ENCODE peak calls at places on chromosomes 6 and 20, in six cellular contexts. P is IMR-90, Q is mesenchymal stem cell, T is neuronal stem cell, Z is H9, L is H1. S is an unnamed sample. For H3K4me1, the result is how much of the 10 kb centered on the place peaks cover.

GRCh38 chr20:44695295-44696230 is 19.6 kb upstream of the CCN5 start:
- DNase-seq in L (no peak), P (peak), T (no peak), Z (no peak), Q (peak), S (no peak)

GRCh38 chr6:93418113-93418447 is 1.3 kb downstream of the EPHA7 start:
- DNase-seq in Z (no peak), T (no peak), L (no peak), P (no peak), Q (no peak), S (no peak)

GRCh38 chr6:46651766-46652165 is 852 bp downstream of the CYP39A1 start:
- DNase-seq in L (no peak), P (no peak), Q (peak), T (no peak), Z (no peak), S (no peak)

GRCh38 chr6:134082191-134082590 is 29.8 kb upstream of the SLC2A12 start:
- DNase-seq in Z (no peak), Q (no peak), L (no peak), T (no peak), P (no peak), S (no peak)

GRCh38 chr6:12208190-12208589 is 82.0 kb upstream of the EDN1 start:
- DNase-seq in L (no peak), T (no peak), Q (peak), P (peak), Z (no peak), S (no peak)

GRCh38 chr20:52569201-52569600 is 377.6 kb upstream of the ZFP64 start:
- DNase-seq in Q (peak), P (no peak), L (no peak), T (no peak), Z (no peak), S (no peak)

GRCh38 chr6:34045698-34046097 is 100.2 kb downstream of the GRM4 start:
- DNase-seq in Z (no peak), T (no peak), P (no peak), Q (no peak), L (no peak), S (no peak)

GRCh38 chr6:166304106-166304505 is 4.1 kb downstream of the PRR18 start:
- DNase-seq in P (no peak), L (no peak), Q (no peak), T (no peak), Z (peak), S (no peak)

GRCh38 chr6:136464874-136465273 is 85.3 kb downstream of the MAP7 start:
- DNase-seq in T (no peak), Q (no peak), L (no peak), Z (no peak), P (no peak), S (no peak)

GRCh38 chr20:21019831-21020655 is 86.1 kb downstream of the LINC00237 start:
- DNase-seq in P (no peak), T (peak), Z (no peak), L (peak), Q (no peak), S (no peak)

GRCh38 chr6:87907521-87907920 is 140.1 kb upstream of the SPACA1 start:
- DNase-seq in T (no peak), P (peak), L (no peak), Q (peak), Z (no peak), S (no peak)

GRCh38 chr6:47086051-47086770 is 44.1 kb upstream of the ADGRF1 start:
- DNase-seq in P (no peak), L (no peak), Q (no peak), Z (no peak), T (no peak), S (no peak)

GRCh38 chr20:37223053-37223452 is 38.6 kb downstream of the GHRH start:
- DNase-seq in Z (no peak), P (peak), T (no peak), L (no peak), Q (peak), S (peak)

GRCh38 chr20:37319120-37319717 is 26.7 kb upstream of the SRC start:
- DNase-seq in Z (no peak), T (peak), P (peak), L (no peak), Q (peak), S (peak)

GRCh38 chr20:21510414-21510971 is 3.4 kb downstream of the NKX2-2 start:
- DNase-seq in T (no peak), L (peak), Z (peak), Q (no peak), P (no peak), S (peak)

GRCh38 chr20:1001981-1002681 is at the start of gene RSPO4:
- DNase-seq in L (peak), Z (peak), Q (no peak), T (no peak), P (no peak), S (peak)

GRCh38 chr20:63682384-63683139 is 13.9 kb upstream of the TNFRSF6B start:
- DNase-seq in T (no peak), Z (no peak), L (no peak), P (peak), Q (peak), S (peak)

GRCh38 chr6:125507987-125508655 is 206.4 kb upstream of the HDDC2 start:
- DNase-seq in T (no peak), Q (peak), L (no peak), P (no peak), Z (no peak), S (no peak)

GRCh38 chr20:62708591-62709536 is at the start of gene NTSR1:
- DNase-seq in Z (peak), Q (no peak), L (peak), T (no peak), P (no peak), S (peak)

GRCh38 chr20:38982291-38982690 is 20.1 kb downstream of the DHX35 start:
- DNase-seq in L (no peak), P (peak), Z (no peak), T (no peak), Q (peak), S (no peak)

GRCh38 chr6:91213229-91213901 is 626.5 kb upstream of the MAP3K7 start:
- DNase-seq in Q (no peak), T (no peak), L (no peak), P (no peak), Z (no peak), S (no peak)

GRCh38 chr6:152068622-152069261 is 261.3 kb downstream of the ESR1 start:
- DNase-seq in Q (no peak), L (no peak), P (no peak), Z (no peak), T (no peak), S (no peak)

GRCh38 chr6:38739532-38739931 is 24.4 kb downstream of the DNAH8 start:
- DNase-seq in L (no peak), P (no peak), T (no peak), Q (no peak), Z (no peak), S (no peak)

GRCh38 chr6:36947570-36948351 is 6.8 kb upstream of the PI16 start:
- DNase-seq in P (peak), Z (peak), Q (no peak), T (no peak), L (no peak), S (no peak)

GRCh38 chr20:41101660-41102059 is 35.7 kb upstream of the PLCG1 start:
- DNase-seq in P (no peak), Q (no peak), T (no peak), L (no peak), Z (no peak), S (no peak)

GRCh38 chr6:33082702-33083101 is 6.9 kb downstream of the HLA-DPB1 start:
- DNase-seq in T (no peak), P (peak), L (peak), Z (peak), Q (peak), S (peak)

GRCh38 chr6:107304421-107305025 is 154.8 kb downstream of the PDSS2 start:
- DNase-seq in L (no peak), P (peak), Q (peak), Z (no peak), T (no peak), S (no peak)

GRCh38 chr20:50872562-50873288 is 58.5 kb downstream of the ADNP start:
- DNase-seq in L (no peak), T (no peak), Q (no peak), Z (no peak), P (no peak), S (no peak)

GRCh38 chr6:150119256-150119655 is 23.6 kb upstream of the PPP1R14C start:
- DNase-seq in Q (no peak), L (no peak), Z (no peak), P (no peak), T (no peak), S (no peak)

GRCh38 chr6:11144393-11144829 is 32.9 kb upstream of the ERVFRD-1 start:
- DNase-seq in Q (peak), Z (peak), L (peak), T (peak), P (peak), S (peak)

GRCh38 chr20:61482425-61482887 is 230.4 kb downstream of the CDH4 start:
- DNase-seq in T (no peak), Z (peak), L (no peak), P (no peak), Q (no peak), S (no peak)

GRCh38 chr6:73074175-73074574 is 151.1 kb downstream of the KHDC1L start:
- DNase-seq in Z (no peak), L (no peak), T (no peak), P (peak), Q (no peak), S (no peak)

GRCh38 chr6:11218827-11219826 is 13.3 kb downstream of the NEDD9 start:
- DNase-seq in T (no peak), L (no peak), Z (no peak), P (no peak), Q (no peak), S (no peak)

GRCh38 chr6:134464690-134465411 is 146.9 kb upstream of the SGK1 start:
- DNase-seq in L (no peak), T (no peak), Q (peak), P (peak), Z (no peak), S (peak)

GRCh38 chr6:34525431-34526175 is 30.5 kb downstream of the SPDEF start:
- DNase-seq in P (no peak), Q (no peak), Z (no peak), L (no peak), T (no peak), S (no peak)

GRCh38 chr6:9890893-9891292 is 524.0 kb downstream of the TFAP2A start:
- DNase-seq in Q (no peak), P (no peak), Z (no peak), L (no peak), T (no peak), S (no peak)

GRCh38 chr20:56626367-56627121 is 2.6 kb upstream of the TFAP2C start:
- DNase-seq in Q (peak), Z (peak), L (peak), T (peak), P (no peak), S (peak)
- H2BK120ac ChIP-seq in Q (no peak), Z (no peak), L (no peak), T (no peak), P (no peak), S (no peak)

DNA sequence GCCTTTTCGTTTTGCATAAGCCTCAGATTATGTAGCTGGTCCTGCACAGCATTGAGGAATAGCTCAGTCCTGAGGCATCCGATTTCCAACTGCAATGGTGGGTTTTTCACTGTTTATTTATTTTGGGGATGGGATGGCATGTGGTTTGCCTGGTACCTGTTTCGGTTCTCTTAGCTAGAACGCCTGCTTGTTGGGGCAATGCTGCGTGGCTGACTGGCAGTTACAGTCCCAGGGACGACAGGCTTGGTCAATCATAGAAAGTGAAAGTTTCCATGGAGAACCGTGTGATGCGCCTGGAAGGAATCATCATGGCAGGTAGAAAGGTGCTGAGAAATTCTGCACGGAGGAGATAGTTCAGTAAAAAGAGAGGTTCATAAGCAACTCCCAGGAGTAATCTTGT is 18.3 kb downstream of the ID4 start:
- DNase-seq in Z (no peak), P (no peak), T (no peak), Q (no peak), L (no peak), S (no peak)
- H3K4me1 ChIP-seq in Z (under half), P (under half), T (under half), Q (under half), L (under half), S (under half)

DNA sequence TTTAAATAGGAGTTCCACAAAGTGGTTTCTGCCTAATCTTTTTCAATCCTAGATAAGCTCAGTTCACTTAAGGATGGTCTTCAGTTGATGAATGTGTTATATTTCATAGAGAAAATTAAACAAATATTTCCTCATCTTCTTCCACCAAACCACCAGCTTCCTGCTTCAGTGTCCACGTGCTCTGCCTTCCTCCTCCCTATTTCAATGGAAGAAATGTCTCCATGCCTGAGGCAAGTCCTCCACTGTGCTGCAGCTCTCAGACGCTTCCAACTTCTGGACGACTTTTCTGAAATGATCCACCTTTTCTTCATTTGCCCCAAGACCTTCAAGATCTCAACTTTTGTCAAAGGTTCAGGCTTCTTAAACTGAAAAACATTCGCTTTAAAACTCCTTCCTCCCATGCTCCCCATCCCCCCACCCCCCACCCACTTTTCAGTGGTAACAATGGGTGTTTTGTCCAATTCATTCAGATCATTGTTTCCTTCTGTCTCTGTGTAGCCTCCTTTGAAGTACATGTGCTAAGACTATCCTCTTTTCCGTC is 25.3 kb upstream of the FABP7 start:
- DNase-seq in L (no peak), T (no peak), Z (no peak), P (no peak), Q (no peak), S (no peak)
- H4K8ac ChIP-seq in L (no peak), T (no peak), Z (no peak), P (no peak), Q (no peak), S (no peak)

DNA sequence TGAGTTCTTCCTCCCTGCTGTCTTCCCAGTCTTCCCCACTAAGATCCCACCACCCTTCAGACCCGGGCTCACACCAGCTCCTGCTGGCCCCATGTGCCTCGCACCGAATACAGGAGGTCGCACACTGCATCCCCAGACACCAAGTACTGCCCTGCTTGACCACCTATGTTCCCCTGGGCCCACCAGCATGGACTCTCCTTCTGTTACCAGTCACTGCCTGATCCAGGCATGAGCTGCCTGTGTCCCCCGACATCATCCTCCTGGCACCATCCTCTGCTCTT is 285.3 kb upstream of the TAB2 start:
- DNase-seq in P (no peak), T (no peak), Z (no peak), Q (no peak), L (no peak), S (no peak)
- H2BK120ac ChIP-seq in P (peak), T (no peak), Z (no peak), Q (no peak), L (no peak), S (no peak)

DNA sequence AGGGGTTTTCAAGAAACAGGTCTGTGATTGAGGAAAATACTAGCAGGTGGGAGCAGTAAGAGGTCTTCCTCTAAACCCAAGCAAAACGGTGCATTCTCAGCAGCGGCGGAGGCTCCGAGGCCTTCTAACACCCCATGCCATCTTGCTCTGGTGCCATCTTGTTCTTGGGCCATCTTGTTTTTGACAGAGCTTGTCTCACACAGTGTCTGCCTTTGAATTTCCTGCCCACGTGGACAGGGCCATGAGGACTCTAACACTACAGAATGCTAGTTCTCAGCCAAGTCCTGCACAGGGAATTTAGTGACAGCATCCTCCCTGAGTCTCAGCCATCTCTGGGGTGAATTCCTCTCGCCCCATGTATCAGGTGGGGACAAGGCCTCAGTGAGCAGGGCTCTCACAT is 76.4 kb downstream of the PSMG4 start:
- DNase-seq in Z (peak), Q (no peak), T (no peak), P (no peak), L (no peak), S (no peak)
- H3K4me1 ChIP-seq in Z (under half), Q (under half), T (under half), P (under half), L (under half), S (under half)

DNA sequence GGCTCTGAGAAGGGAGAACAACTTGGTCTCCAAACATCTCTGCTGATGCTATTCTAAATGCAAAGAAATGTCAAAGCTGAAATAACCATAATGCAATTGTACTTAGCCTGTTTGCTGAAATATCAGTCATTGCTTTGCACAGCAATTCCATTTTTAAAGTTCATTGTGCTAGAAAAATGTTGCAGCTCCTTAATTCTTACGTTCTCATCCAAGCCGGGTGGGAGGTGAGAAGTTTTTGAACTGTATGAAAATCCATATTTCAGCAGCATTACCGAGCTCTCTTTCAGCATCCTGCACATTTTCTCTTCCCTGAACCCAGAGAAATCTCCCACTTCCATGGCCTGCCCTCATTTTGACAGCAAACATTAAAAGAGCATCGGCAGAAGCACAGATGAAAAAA is 630.0 kb downstream of the PTPRT start:
- DNase-seq in P (no peak), T (no peak), Q (no peak), Z (no peak), L (no peak), S (no peak)
- H4K8ac ChIP-seq in P (no peak), T (no peak), Q (no peak), Z (no peak), L (no peak), S (no peak)

GRCh38 chr6:27020553-27020880 is 227.0 kb upstream of the PRSS16 start:
- DNase-seq in T (no peak), L (no peak), Z (no peak), Q (no peak), P (no peak), S (no peak)

GRCh38 chr6:27016689-27017088 is 230.8 kb upstream of the PRSS16 start:
- DNase-seq in Z (no peak), P (no peak), T (no peak), Q (no peak), L (no peak), S (no peak)

GRCh38 chr6:27025351-27025750 is 222.2 kb upstream of the PRSS16 start:
- DNase-seq in P (no peak), Q (no peak), Z (no peak), L (no peak), T (no peak), S (no peak)

GRCh38 chr6:27023664-27024063 is 223.8 kb upstream of the PRSS16 start:
- DNase-seq in T (no peak), Q (no peak), L (no peak), P (no peak), Z (no peak), S (no peak)

DNA sequence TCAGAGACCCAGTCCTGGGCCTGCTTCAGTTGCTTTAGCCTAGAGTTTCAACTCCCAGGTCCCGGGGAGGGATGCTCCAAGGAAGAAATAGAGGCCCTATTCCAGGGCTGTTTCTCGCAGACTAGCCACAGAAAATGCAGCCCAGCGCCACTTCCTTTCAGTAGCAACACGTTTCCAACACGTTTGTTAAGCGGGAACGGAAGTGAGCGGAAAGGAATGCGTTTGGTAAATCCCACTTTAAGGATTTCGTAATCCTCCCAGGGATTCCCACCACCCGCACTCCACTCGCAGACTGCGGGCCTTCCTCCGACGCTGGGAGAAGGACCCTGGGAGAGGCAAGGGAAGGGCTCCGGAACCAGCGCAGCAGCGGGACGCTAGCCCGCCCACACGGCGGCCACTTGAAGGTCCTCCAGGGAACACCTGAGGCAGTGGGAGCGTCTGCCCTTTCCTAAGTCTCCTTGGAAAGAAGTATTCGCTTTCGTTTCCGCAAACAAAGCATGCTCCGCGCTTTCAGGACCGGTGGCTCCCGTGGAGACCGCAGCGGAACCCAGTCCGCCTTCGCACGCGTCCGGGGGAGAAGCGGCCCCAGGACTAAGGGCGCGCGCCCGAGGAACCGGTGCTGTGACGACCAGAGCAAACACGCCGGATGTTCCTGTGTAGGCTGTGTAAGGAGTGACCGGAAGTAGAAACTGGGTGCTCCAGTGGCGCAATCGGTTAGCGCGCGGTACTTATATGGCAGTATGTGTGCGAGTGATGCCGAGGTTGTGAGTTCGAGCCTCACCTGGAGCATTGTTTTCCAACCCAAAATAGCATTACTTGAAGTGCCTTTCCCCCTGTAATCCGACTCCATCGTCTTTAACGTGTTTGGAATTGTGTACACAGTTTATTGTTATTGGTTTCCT is 227.6 kb upstream of the PRSS16 start:
- DNase-seq in L (peak), P (peak), Q (peak), T (peak), Z (peak), S (peak)
- H2BK120ac ChIP-seq in L (no peak), P (peak), Q (no peak), T (no peak), Z (peak), S (no peak)

GRCh38 chr6:130933712-130934200 is 106.5 kb downstream of the SMLR1 start:
- DNase-seq in T (no peak), L (no peak), P (peak), Q (peak), Z (no peak), S (peak)
- H3K4me1 ChIP-seq in T (under half), L (under half), P (under half), Q (under half), Z (under half), S (under half)